ENCODE peak calls at places on chromosomes 4 and X, in four cellular contexts. Z is adrenal gland, X is aorta, W is stomach. I is an unnamed sample.

GRCh38 chr4:39814403-39815185 is 116.7 kb downstream of the UBE2K start:
- DNase-seq in W (no peak), X (no peak), Z (no peak), I (no peak)

GRCh38 chr4:41256740-41257256 is at the start of gene UCHL1:
- DNase-seq in Z (peak; percentile 49), X (peak; percentile 55), W (peak; percentile 26), I (peak; percentile 80)

GRCh38 chrX:71245159-71245558 is 8.8 kb downstream of the ZMYM3 start:
- DNase-seq in X (no peak), W (no peak), Z (peak; percentile 34), I (no peak)

GRCh38 chrX:3326721-3327120 is 19.7 kb downstream of the MXRA5 start:
- DNase-seq in Z (no peak), W (no peak), X (no peak), I (no peak)

GRCh38 chr4:107736924-107737448 is 17.0 kb upstream of the PAPSS1 start:
- DNase-seq in W (no peak), Z (peak; percentile 43), X (no peak), I (no peak)

GRCh38 chrX:11435568-11435967 is 142.4 kb downstream of the AMELX start:
- DNase-seq in Z (no peak), W (no peak), X (no peak), I (no peak)

GRCh38 chr4:6425336-6425735 is 47.1 kb downstream of the PPP2R2C start:
- DNase-seq in X (no peak), Z (no peak), W (no peak), I (no peak)

GRCh38 chrX:74422576-74423288 is 1.4 kb downstream of the SLC16A2 start:
- DNase-seq in X (peak; percentile 79), Z (peak; percentile 76), W (peak; percentile 59), I (peak; percentile 90)

GRCh38 chrX:108071578-108071977 is 19.8 kb downstream of the PSMD10 start:
- DNase-seq in X (no peak), Z (no peak), W (no peak), I (no peak)

GRCh38 chrX:108122748-108123147 is 31.2 kb downstream of the ATG4A start:
- DNase-seq in W (no peak), Z (no peak), X (no peak), I (no peak)

GRCh38 chrX:78527263-78527662 is 131.9 kb downstream of the RTL3 start:
- DNase-seq in W (no peak), X (no peak), Z (no peak), I (no peak)

GRCh38 chr4:105194328-105195231 is 47.9 kb downstream of the TET2 start:
- DNase-seq in X (no peak), Z (no peak), W (no peak), I (no peak)

GRCh38 chrX:101257448-101258259 is 33.5 kb downstream of the TAF7L start:
- DNase-seq in X (no peak), Z (no peak), W (no peak), I (no peak)

GRCh38 chr4:183455431-183456145 is 11.2 kb downstream of the CDKN2AIP start:
- DNase-seq in Z (no peak), X (no peak), W (no peak), I (no peak)

GRCh38 chr4:8394125-8394524 is 46.4 kb downstream of the ACOX3 start:
- DNase-seq in X (peak; percentile 85), Z (peak; percentile 82), W (peak; percentile 37), I (peak; percentile 86)

GRCh38 chr4:3702084-3702521 is 64.1 kb upstream of the ADRA2C start:
- DNase-seq in Z (no peak), W (no peak), X (no peak), I (peak; percentile 35)

GRCh38 chr4:26861434-26862186 is 969 bp downstream of the STIM2 start:
- DNase-seq in W (peak; percentile 76), Z (peak; percentile 76), X (peak; percentile 86), I (peak; percentile 89)

GRCh38 chr4:149511558-149512298 is 303.9 kb downstream of the IQCM start:
- DNase-seq in Z (no peak), W (no peak), X (no peak), I (no peak)

GRCh38 chrX:101009086-101009485 is 39.6 kb downstream of the ARL13A start:
- DNase-seq in W (no peak), Z (no peak), X (no peak), I (no peak)

GRCh38 chr4:171846232-171846631 is 33.0 kb downstream of the GALNTL6 start:
- DNase-seq in X (no peak), Z (peak; percentile 56), W (peak; percentile 26), I (no peak)

GRCh38 chr4:53656421-53656981 is 65.2 kb upstream of the LNX1 start:
- DNase-seq in X (peak; percentile 52), W (no peak), Z (no peak), I (peak; percentile 26)

GRCh38 chr4:113869743-113870375 is 108.3 kb upstream of the CAMK2D start:
- DNase-seq in W (peak; percentile 30), X (peak; percentile 57), Z (no peak), I (no peak)

DNA sequence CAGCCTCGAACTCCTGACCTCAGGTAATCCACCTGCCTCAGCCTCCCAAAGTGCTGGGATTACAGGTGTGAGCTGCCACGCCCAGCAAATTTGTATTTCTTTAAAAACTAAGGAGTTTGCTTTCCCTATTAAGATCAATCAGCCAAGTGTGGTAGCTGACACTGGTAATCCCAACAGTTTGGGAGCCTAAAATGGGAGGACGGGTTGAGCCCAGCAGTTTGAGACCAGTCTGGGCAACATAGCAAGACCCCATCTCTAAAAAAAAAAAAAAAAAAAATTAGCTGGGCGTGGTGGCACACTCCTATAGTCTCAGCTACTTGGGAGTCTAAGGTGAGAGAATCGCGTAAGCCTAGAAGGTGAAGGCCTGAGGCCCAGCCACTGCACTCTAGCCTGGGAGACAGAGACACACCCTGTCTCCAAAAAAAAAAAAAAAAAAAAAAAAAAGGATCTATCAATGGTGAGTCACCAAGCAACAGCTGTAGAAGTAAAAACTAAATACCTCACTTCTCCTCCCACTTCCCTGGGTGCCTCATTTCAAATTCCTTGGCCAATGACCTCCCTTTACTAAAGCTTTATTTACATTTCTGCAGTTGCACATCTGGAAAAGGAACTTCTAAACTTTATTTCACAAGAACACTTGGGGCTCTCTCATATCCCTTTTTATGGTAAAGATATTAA is 54.5 kb downstream of the LDB2 start:
- DNase-seq in X (no peak), W (no peak), Z (no peak), I (no peak)
- H3K4me1 ChIP-seq in X (no peaks in the 10 kb centered on the region), W (peaks cover 9% of the 10 kb centered on the region), Z (no peaks in the 10 kb centered on the region), I (peaks cover 6% of the 10 kb centered on the region)

GRCh38 chr4:47551682-47552081 is 66.6 kb downstream of the ATP10D start:
- DNase-seq in X (no peak), Z (no peak), W (no peak), I (no peak)
- H3K4me1 ChIP-seq in X (no peaks in the 10 kb centered on the region), Z (no peaks in the 10 kb centered on the region), W (no peaks in the 10 kb centered on the region), I (no peaks in the 10 kb centered on the region)

DNA sequence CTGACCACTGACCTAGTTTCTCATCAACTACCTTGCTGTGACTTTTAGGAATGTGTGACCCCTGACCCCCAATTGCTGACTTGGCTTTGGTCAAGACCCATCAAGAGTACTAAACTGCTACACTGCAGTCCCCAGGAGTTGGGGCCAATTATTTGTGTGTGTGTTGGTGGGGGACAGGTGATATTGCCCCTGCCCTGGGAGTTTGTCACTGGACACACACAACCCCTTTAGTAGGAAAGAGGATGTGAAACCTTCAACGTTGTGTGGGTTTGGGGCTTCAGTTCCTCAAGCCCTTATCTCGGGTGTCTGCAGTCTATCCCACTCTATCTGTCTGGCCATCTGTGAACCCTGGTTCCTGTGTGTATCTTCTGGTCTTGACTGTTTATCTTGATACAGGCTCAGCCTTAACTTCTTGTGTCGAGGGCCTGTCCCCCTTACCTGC is 6.5 kb downstream of the SASH3 start:
- DNase-seq in X (no peak), W (no peak), Z (no peak), I (no peak)
- H3K4me1 ChIP-seq in X (no peaks in the 10 kb centered on the region), W (no peaks in the 10 kb centered on the region), Z (no peaks in the 10 kb centered on the region), I (no peaks in the 10 kb centered on the region)

GRCh38 chr4:57078685-57079521 is 31.3 kb downstream of the IGFBP7 start:
- DNase-seq in W (no peak), X (no peak), Z (no peak), I (no peak)
- H3K4me1 ChIP-seq in W (no peaks in the 10 kb centered on the region), X (peaks cover 21% of the 10 kb centered on the region), Z (no peaks in the 10 kb centered on the region), I (peaks cover 14% of the 10 kb centered on the region)

GRCh38 chrX:27878862-27879261 is 71.1 kb downstream of the MAGEB10 start:
- DNase-seq in W (no peak), X (no peak), Z (no peak), I (no peak)
- H3K4me1 ChIP-seq in W (no peaks in the 10 kb centered on the region), X (no peaks in the 10 kb centered on the region), Z (no peaks in the 10 kb centered on the region), I (no peaks in the 10 kb centered on the region)

GRCh38 chr4:92451792-92452191 is 148.0 kb downstream of the GRID2 start:
- DNase-seq in W (no peak), Z (no peak), X (no peak), I (no peak)
- H3K4me1 ChIP-seq in W (no peaks in the 10 kb centered on the region), Z (no peaks in the 10 kb centered on the region), X (no peaks in the 10 kb centered on the region), I (no peaks in the 10 kb centered on the region)

DNA sequence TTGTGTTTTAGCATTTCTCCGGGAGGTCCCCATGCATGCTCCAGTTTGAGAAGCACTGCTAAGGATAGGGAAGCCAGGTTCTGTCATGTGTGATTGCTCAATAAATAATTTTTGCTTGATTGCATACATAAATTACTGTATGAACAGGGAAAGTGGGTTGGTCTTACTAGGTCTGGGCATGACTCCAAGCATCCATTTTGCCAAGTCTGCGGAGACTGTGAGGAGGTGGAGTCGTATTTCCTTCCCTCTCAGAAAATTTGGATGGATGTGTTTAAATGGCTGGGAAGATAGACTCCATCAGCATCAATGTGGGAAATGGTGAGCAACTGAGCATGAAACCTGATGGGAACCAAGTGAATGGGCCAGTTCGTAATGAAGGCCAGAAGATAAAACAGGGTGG is 84.0 kb downstream of the NHS start:
- DNase-seq in Z (peak; percentile 37), X (peak; percentile 70), W (peak; percentile 32), I (peak; percentile 71)
- H3K4me1 ChIP-seq in Z (no peaks in the 10 kb centered on the region), X (no peaks in the 10 kb centered on the region), W (no peaks in the 10 kb centered on the region), I (no peaks in the 10 kb centered on the region)